ENCODE peak calls at places on chromosomes 16 and 17, in six cellular contexts. One of them, this sample, is unnamed. For H3K27me3, the result is how much of the 10 kb centered on the place peaks cover.

GRCh38 chr16:81586421-81586820 is 141.8 kb downstream of the CMIP start:
- DNase-seq in H1: no peak
- DNase-seq in GM12878: no peak
- DNase-seq in HCT116: peak
- DNase-seq in HepG2: no peak
- DNase-seq in K562: no peak
- DNase-seq in this sample: no peak

GRCh38 chr16:8194795-8195194 is 395.5 kb downstream of the TMEM114 start:
- DNase-seq in H1: peak
- DNase-seq in GM12878: no peak
- DNase-seq in HCT116: no peak
- DNase-seq in HepG2: no peak
- DNase-seq in K562: peak
- DNase-seq in this sample: peak

GRCh38 chr16:78102865-78103264 is 3.4 kb downstream of the WWOX start:
- DNase-seq in H1: no peak
- DNase-seq in GM12878: no peak
- DNase-seq in HCT116: no peak
- DNase-seq in HepG2: no peak
- DNase-seq in K562: no peak
- DNase-seq in this sample: no peak

GRCh38 chr17:15893333-15894024 is 51.5 kb upstream of the ADORA2B start:
- DNase-seq in H1: no peak
- DNase-seq in GM12878: no peak
- DNase-seq in HCT116: no peak
- DNase-seq in HepG2: no peak
- DNase-seq in K562: no peak
- DNase-seq in this sample: no peak

GRCh38 chr17:156094-156621 is 18.8 kb downstream of the SCGB1C2 start:
- DNase-seq in H1: no peak
- DNase-seq in GM12878: no peak
- DNase-seq in HCT116: no peak
- DNase-seq in HepG2: no peak
- DNase-seq in K562: no peak
- DNase-seq in this sample: no peak

GRCh38 chr16:79751785-79752184 is 151.2 kb upstream of the MAF start:
- DNase-seq in H1: no peak
- DNase-seq in GM12878: no peak
- DNase-seq in HCT116: no peak
- DNase-seq in HepG2: no peak
- DNase-seq in K562: no peak
- DNase-seq in this sample: no peak

GRCh38 chr17:56912105-56912999 is 1.5 kb downstream of the TRIM25 start:
- DNase-seq in H1: no peak
- DNase-seq in GM12878: no peak
- DNase-seq in HCT116: no peak
- DNase-seq in HepG2: peak
- DNase-seq in K562: no peak
- DNase-seq in this sample: no peak

GRCh38 chr17:78138204-78139060 is 7.8 kb upstream of the C17orf99 start:
- DNase-seq in H1: no peak
- DNase-seq in GM12878: no peak
- DNase-seq in HCT116: no peak
- DNase-seq in HepG2: no peak
- DNase-seq in K562: no peak
- DNase-seq in this sample: no peak

GRCh38 chr17:55830699-55831098 is 79.8 kb downstream of the PCTP start:
- DNase-seq in H1: no peak
- DNase-seq in GM12878: no peak
- DNase-seq in HCT116: no peak
- DNase-seq in HepG2: no peak
- DNase-seq in K562: no peak
- DNase-seq in this sample: no peak

GRCh38 chr16:11297492-11298142 is 16.5 kb upstream of the PRM1 start:
- DNase-seq in H1: no peak
- DNase-seq in GM12878: peak
- DNase-seq in HCT116: no peak
- DNase-seq in HepG2: peak
- DNase-seq in K562: peak
- DNase-seq in this sample: peak

GRCh38 chr16:30953511-30954124 is 3.9 kb upstream of the SETD1A start:
- DNase-seq in H1: peak
- DNase-seq in GM12878: no peak
- DNase-seq in HCT116: peak
- DNase-seq in HepG2: peak
- DNase-seq in K562: peak
- DNase-seq in this sample: peak

GRCh38 chr16:82671743-82672142 is 45.0 kb downstream of the CDH13 start:
- DNase-seq in H1: no peak
- DNase-seq in GM12878: no peak
- DNase-seq in HCT116: no peak
- DNase-seq in HepG2: no peak
- DNase-seq in K562: no peak
- DNase-seq in this sample: peak

GRCh38 chr17:58200024-58200633 is 7.6 kb downstream of the EPX start:
- DNase-seq in H1: peak
- DNase-seq in GM12878: no peak
- DNase-seq in HCT116: peak
- DNase-seq in HepG2: peak
- DNase-seq in K562: peak
- DNase-seq in this sample: peak

GRCh38 chr16:2008009-2008526 is 1.6 kb downstream of the ZNF598 start:
- DNase-seq in H1: no peak
- DNase-seq in GM12878: no peak
- DNase-seq in HCT116: no peak
- DNase-seq in HepG2: no peak
- DNase-seq in K562: peak
- DNase-seq in this sample: no peak

GRCh38 chr17:4499431-4500187 is 928 bp downstream of the SPNS2 start:
- DNase-seq in H1: no peak
- DNase-seq in GM12878: no peak
- DNase-seq in HCT116: no peak
- DNase-seq in HepG2: no peak
- DNase-seq in K562: peak
- DNase-seq in this sample: no peak

GRCh38 chr17:29111816-29112499 is 68.2 kb downstream of the MYO18A start:
- DNase-seq in H1: no peak
- DNase-seq in GM12878: no peak
- DNase-seq in HCT116: no peak
- DNase-seq in HepG2: peak
- DNase-seq in K562: peak
- DNase-seq in this sample: peak

GRCh38 chr17:8939496-8940334 is 25.8 kb downstream of the PIK3R5 start:
- DNase-seq in H1: no peak
- DNase-seq in GM12878: peak
- DNase-seq in HCT116: no peak
- DNase-seq in HepG2: no peak
- DNase-seq in K562: no peak
- DNase-seq in this sample: no peak

GRCh38 chr16:76926595-76926994 is 264.4 kb upstream of the MON1B start:
- DNase-seq in H1: no peak
- DNase-seq in GM12878: no peak
- DNase-seq in HCT116: no peak
- DNase-seq in HepG2: no peak
- DNase-seq in K562: no peak
- DNase-seq in this sample: no peak

GRCh38 chr16:66211651-66212050 is 154.8 kb upstream of the CDH5 start:
- DNase-seq in H1: no peak
- DNase-seq in GM12878: no peak
- DNase-seq in HCT116: no peak
- DNase-seq in HepG2: no peak
- DNase-seq in K562: no peak
- DNase-seq in this sample: no peak

GRCh38 chr17:68600881-68601564 is at the start of gene FAM20A:
- DNase-seq in H1: no peak
- DNase-seq in GM12878: no peak
- DNase-seq in HCT116: no peak
- DNase-seq in HepG2: no peak
- DNase-seq in K562: no peak
- DNase-seq in this sample: no peak

GRCh38 chr16:49168146-49168545 is 113.5 kb downstream of the CBLN1 start:
- DNase-seq in H1: no peak
- DNase-seq in GM12878: no peak
- DNase-seq in HCT116: no peak
- DNase-seq in HepG2: no peak
- DNase-seq in K562: no peak
- DNase-seq in this sample: no peak

GRCh38 chr17:43367588-43368242 is 31.1 kb upstream of the ARL4D start:
- DNase-seq in H1: no peak
- DNase-seq in GM12878: peak
- DNase-seq in HCT116: peak
- DNase-seq in HepG2: peak
- DNase-seq in K562: no peak
- DNase-seq in this sample: no peak

GRCh38 chr17:78915872-78916632 is 9.1 kb downstream of the TIMP2 start:
- DNase-seq in H1: no peak
- DNase-seq in GM12878: no peak
- DNase-seq in HCT116: peak
- DNase-seq in HepG2: no peak
- DNase-seq in K562: no peak
- DNase-seq in this sample: no peak

GRCh38 chr16:78385406-78385805 is 286.0 kb downstream of the WWOX start:
- DNase-seq in H1: no peak
- DNase-seq in GM12878: no peak
- DNase-seq in HCT116: no peak
- DNase-seq in HepG2: no peak
- DNase-seq in K562: no peak
- DNase-seq in this sample: no peak

GRCh38 chr16:88732172-88732960 is 26.1 kb downstream of the CTU2 start:
- DNase-seq in H1: no peak
- DNase-seq in GM12878: no peak
- DNase-seq in HCT116: no peak
- DNase-seq in HepG2: no peak
- DNase-seq in K562: no peak
- DNase-seq in this sample: no peak

GRCh38 chr16:15866451-15866850 is 9.6 kb upstream of the MYH11 start:
- DNase-seq in H1: no peak
- DNase-seq in GM12878: no peak
- DNase-seq in HCT116: no peak
- DNase-seq in HepG2: no peak
- DNase-seq in K562: no peak
- DNase-seq in this sample: no peak
- TF ChIP-seq ZNF274 in H1: no peak
- TF ChIP-seq ZNF274 in GM12878: no peak
- TF ChIP-seq ZNF274 in HCT116: no peak
- TF ChIP-seq ZNF274 in HepG2: no peak
- TF ChIP-seq ZNF274 in K562: no peak
- TF ChIP-seq ZNF274 in this sample: no peak

DNA sequence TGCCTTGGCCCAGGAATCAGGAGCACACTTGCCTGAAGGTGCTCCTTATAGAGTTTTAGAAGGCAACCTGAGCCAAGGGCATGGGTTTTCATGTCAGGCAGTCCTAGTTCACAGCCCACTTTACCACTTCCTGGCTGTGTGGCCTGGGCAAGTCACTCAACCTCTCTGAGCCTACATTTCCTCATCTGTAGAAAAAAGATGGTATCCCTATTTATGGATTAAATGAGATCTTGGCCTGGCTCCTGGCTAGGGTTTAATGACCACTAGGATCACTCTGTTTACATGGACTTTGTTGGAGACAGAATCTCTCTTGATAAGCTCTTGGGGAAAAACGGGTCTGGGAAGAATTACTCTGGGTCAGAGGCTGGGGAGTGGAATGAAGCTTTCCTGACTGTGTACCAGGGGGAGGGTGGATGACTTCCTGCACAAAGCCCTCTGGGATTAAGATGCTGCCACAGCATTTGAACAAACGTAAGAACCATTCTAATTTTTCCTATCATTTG is 2.3 kb downstream of the MT2A start:
- DNase-seq in H1: no peak
- DNase-seq in GM12878: no peak
- DNase-seq in HCT116: no peak
- DNase-seq in HepG2: no peak
- DNase-seq in K562: no peak
- DNase-seq in this sample: no peak
- H3K27me3 ChIP-seq in H1: half or more
- H3K27me3 ChIP-seq in GM12878: under half
- H3K27me3 ChIP-seq in HCT116: under half
- H3K27me3 ChIP-seq in HepG2: under half
- H3K27me3 ChIP-seq in K562: under half
- H3K27me3 ChIP-seq in this sample: under half

GRCh38 chr17:72425133-72425795 is 304.4 kb downstream of the SOX9 start:
- DNase-seq in H1: no peak
- DNase-seq in GM12878: no peak
- DNase-seq in HCT116: no peak
- DNase-seq in HepG2: no peak
- DNase-seq in K562: no peak
- DNase-seq in this sample: no peak
- H3K4me3 ChIP-seq in H1: no peak
- H3K4me3 ChIP-seq in GM12878: peak
- H3K4me3 ChIP-seq in HCT116: no peak
- H3K4me3 ChIP-seq in HepG2: no peak
- H3K4me3 ChIP-seq in K562: no peak
- H3K4me3 ChIP-seq in this sample: no peak

GRCh38 chr17:36907407-36907806 is 29.9 kb upstream of the LHX1 start:
- DNase-seq in H1: no peak
- DNase-seq in GM12878: no peak
- DNase-seq in HCT116: no peak
- DNase-seq in HepG2: no peak
- DNase-seq in K562: no peak
- DNase-seq in this sample: no peak
- TF ChIP-seq ZNF274 in H1: no peak
- TF ChIP-seq ZNF274 in GM12878: no peak
- TF ChIP-seq ZNF274 in HCT116: no peak
- TF ChIP-seq ZNF274 in HepG2: no peak
- TF ChIP-seq ZNF274 in K562: no peak
- TF ChIP-seq ZNF274 in this sample: no peak

DNA sequence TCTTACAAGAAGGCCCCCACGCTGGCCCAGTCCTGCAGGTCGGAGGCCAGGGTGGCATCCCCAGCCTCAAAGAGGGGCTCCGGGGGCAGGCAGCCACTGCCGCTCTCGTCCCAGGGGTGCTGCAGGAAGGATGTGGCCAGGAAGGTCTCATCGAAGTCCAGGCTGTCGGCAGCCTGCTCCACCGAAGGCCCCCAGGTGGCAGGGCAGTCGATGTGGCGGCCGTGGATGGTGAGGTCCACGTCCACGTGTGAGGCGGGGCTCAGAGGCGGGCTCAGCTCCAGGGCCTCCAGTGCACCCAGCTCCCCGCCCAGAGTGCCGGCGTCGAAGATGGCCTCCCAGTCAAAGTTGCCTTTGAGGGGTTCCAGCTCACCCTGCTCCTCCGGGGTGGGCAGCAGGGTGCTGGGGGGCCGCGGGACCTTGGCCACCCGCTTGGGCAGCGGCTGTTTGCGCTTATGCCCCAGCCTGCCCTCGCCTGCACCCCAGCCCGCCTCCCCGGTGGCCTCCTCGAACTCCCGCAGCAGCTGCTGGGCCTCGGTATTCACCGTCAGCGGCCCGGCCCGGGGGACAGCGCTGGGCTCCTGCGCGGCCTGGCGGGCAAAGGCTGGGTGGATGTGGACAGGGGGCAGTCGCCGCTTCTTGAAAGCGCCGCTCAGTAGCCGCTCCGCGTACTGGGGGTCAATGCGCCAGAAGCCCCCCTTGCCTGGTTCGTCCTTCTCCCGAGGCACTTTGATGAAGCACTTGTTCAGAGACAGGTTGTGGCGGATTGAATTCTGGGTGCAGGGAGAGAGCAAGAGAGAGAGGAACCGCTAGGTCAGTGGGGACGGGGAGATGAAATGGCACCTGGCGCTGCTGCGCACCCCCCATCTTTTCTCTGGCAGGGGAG is 3.5 kb downstream of the FOXJ1 start:
- DNase-seq in H1: no peak
- DNase-seq in GM12878: no peak
- DNase-seq in HCT116: no peak
- DNase-seq in HepG2: no peak
- DNase-seq in K562: no peak
- DNase-seq in this sample: no peak
- H3K27me3 ChIP-seq in H1: half or more
- H3K27me3 ChIP-seq in GM12878: under half
- H3K27me3 ChIP-seq in HCT116: under half
- H3K27me3 ChIP-seq in HepG2: under half
- H3K27me3 ChIP-seq in K562: half or more
- H3K27me3 ChIP-seq in this sample: half or more